ENCODE peak calls at places on chromosomes 13 and 19, in nine cellular contexts. One of them, this sample, is unnamed. For H3K4me1, the result is how much of the 10 kb centered on the place peaks cover.

GRCh38 chr13:90738881-90739280 is 608.6 kb upstream of the MIR17HG start:
- DNase-seq in esophagus squamous epithelium: no peak
- DNase-seq in lower lobe of right lung: no peak
- DNase-seq in CD8-positive, alpha-beta memory T cell: no peak
- DNase-seq in left ventricle myocardium inferior: no peak
- DNase-seq in mucosa of descending colon: no peak
- DNase-seq in tibial nerve: no peak
- DNase-seq in CD4-positive, alpha-beta memory T cell: no peak
- DNase-seq in breast epithelium: no peak
- DNase-seq in this sample: no peak

GRCh38 chr13:113150545-113151365 is 7.7 kb upstream of the PROZ start:
- DNase-seq in esophagus squamous epithelium: no peak
- DNase-seq in lower lobe of right lung: no peak
- DNase-seq in CD8-positive, alpha-beta memory T cell: no peak
- DNase-seq in left ventricle myocardium inferior: no peak
- DNase-seq in mucosa of descending colon: no peak
- DNase-seq in tibial nerve: no peak
- DNase-seq in CD4-positive, alpha-beta memory T cell: no peak
- DNase-seq in breast epithelium: no peak
- DNase-seq in this sample: no peak

GRCh38 chr19:14381689-14382474 is 638 bp downstream of the ADGRE5 start:
- DNase-seq in esophagus squamous epithelium: no peak
- DNase-seq in lower lobe of right lung: peak
- DNase-seq in CD8-positive, alpha-beta memory T cell: peak
- DNase-seq in left ventricle myocardium inferior: peak
- DNase-seq in mucosa of descending colon: peak
- DNase-seq in tibial nerve: peak
- DNase-seq in CD4-positive, alpha-beta memory T cell: peak
- DNase-seq in breast epithelium: no peak
- DNase-seq in this sample: peak

GRCh38 chr13:71712988-71713653 is 153.9 kb downstream of the DACH1 start:
- DNase-seq in esophagus squamous epithelium: no peak
- DNase-seq in lower lobe of right lung: no peak
- DNase-seq in CD8-positive, alpha-beta memory T cell: no peak
- DNase-seq in left ventricle myocardium inferior: no peak
- DNase-seq in mucosa of descending colon: peak
- DNase-seq in tibial nerve: no peak
- DNase-seq in CD4-positive, alpha-beta memory T cell: no peak
- DNase-seq in breast epithelium: no peak
- DNase-seq in this sample: no peak

GRCh38 chr19:32570081-32570785 is 10.8 kb upstream of the PDCD5 start:
- DNase-seq in esophagus squamous epithelium: no peak
- DNase-seq in lower lobe of right lung: no peak
- DNase-seq in CD8-positive, alpha-beta memory T cell: peak
- DNase-seq in left ventricle myocardium inferior: no peak
- DNase-seq in mucosa of descending colon: peak
- DNase-seq in tibial nerve: peak
- DNase-seq in CD4-positive, alpha-beta memory T cell: peak
- DNase-seq in breast epithelium: peak
- DNase-seq in this sample: peak

GRCh38 chr13:49220035-49220855 is at the start of gene MLNR:
- DNase-seq in esophagus squamous epithelium: no peak
- DNase-seq in lower lobe of right lung: peak
- DNase-seq in CD8-positive, alpha-beta memory T cell: peak
- DNase-seq in left ventricle myocardium inferior: no peak
- DNase-seq in mucosa of descending colon: no peak
- DNase-seq in tibial nerve: no peak
- DNase-seq in CD4-positive, alpha-beta memory T cell: peak
- DNase-seq in breast epithelium: no peak
- DNase-seq in this sample: peak

GRCh38 chr13:113114511-113115362 is 7.9 kb upstream of the F10 start:
- DNase-seq in esophagus squamous epithelium: no peak
- DNase-seq in lower lobe of right lung: peak
- DNase-seq in CD8-positive, alpha-beta memory T cell: no peak
- DNase-seq in left ventricle myocardium inferior: no peak
- DNase-seq in mucosa of descending colon: no peak
- DNase-seq in tibial nerve: no peak
- DNase-seq in CD4-positive, alpha-beta memory T cell: no peak
- DNase-seq in breast epithelium: peak
- DNase-seq in this sample: no peak

GRCh38 chr19:29666634-29667389 is 1.6 kb downstream of the PLEKHF1 start:
- DNase-seq in esophagus squamous epithelium: no peak
- DNase-seq in lower lobe of right lung: peak
- DNase-seq in CD8-positive, alpha-beta memory T cell: no peak
- DNase-seq in left ventricle myocardium inferior: peak
- DNase-seq in mucosa of descending colon: peak
- DNase-seq in tibial nerve: peak
- DNase-seq in CD4-positive, alpha-beta memory T cell: no peak
- DNase-seq in breast epithelium: peak
- DNase-seq in this sample: no peak

GRCh38 chr13:26335158-26335557 is 81.2 kb downstream of the CDK8 start:
- DNase-seq in esophagus squamous epithelium: no peak
- DNase-seq in lower lobe of right lung: no peak
- DNase-seq in CD8-positive, alpha-beta memory T cell: no peak
- DNase-seq in left ventricle myocardium inferior: no peak
- DNase-seq in mucosa of descending colon: no peak
- DNase-seq in tibial nerve: no peak
- DNase-seq in CD4-positive, alpha-beta memory T cell: no peak
- DNase-seq in breast epithelium: no peak
- DNase-seq in this sample: no peak

GRCh38 chr13:33426131-33426530 is 140.6 kb upstream of the STARD13 start:
- DNase-seq in esophagus squamous epithelium: no peak
- DNase-seq in lower lobe of right lung: no peak
- DNase-seq in CD8-positive, alpha-beta memory T cell: no peak
- DNase-seq in left ventricle myocardium inferior: no peak
- DNase-seq in mucosa of descending colon: no peak
- DNase-seq in tibial nerve: no peak
- DNase-seq in CD4-positive, alpha-beta memory T cell: no peak
- DNase-seq in breast epithelium: no peak
- DNase-seq in this sample: no peak

GRCh38 chr19:56476671-56477428 is at the start of gene ZNF667:
- DNase-seq in esophagus squamous epithelium: no peak
- DNase-seq in lower lobe of right lung: no peak
- DNase-seq in CD8-positive, alpha-beta memory T cell: peak
- DNase-seq in left ventricle myocardium inferior: peak
- DNase-seq in mucosa of descending colon: peak
- DNase-seq in tibial nerve: no peak
- DNase-seq in CD4-positive, alpha-beta memory T cell: peak
- DNase-seq in breast epithelium: no peak
- DNase-seq in this sample: no peak

GRCh38 chr13:69324109-69324886 is 783.3 kb upstream of the ATXN8OS start:
- DNase-seq in esophagus squamous epithelium: no peak
- DNase-seq in lower lobe of right lung: no peak
- DNase-seq in CD8-positive, alpha-beta memory T cell: no peak
- DNase-seq in left ventricle myocardium inferior: no peak
- DNase-seq in mucosa of descending colon: no peak
- DNase-seq in tibial nerve: no peak
- DNase-seq in CD4-positive, alpha-beta memory T cell: no peak
- DNase-seq in breast epithelium: no peak
- DNase-seq in this sample: no peak

GRCh38 chr13:66087149-66087780 is 1142.9 kb downstream of the PCDH9 start:
- DNase-seq in esophagus squamous epithelium: no peak
- DNase-seq in lower lobe of right lung: no peak
- DNase-seq in CD8-positive, alpha-beta memory T cell: no peak
- DNase-seq in left ventricle myocardium inferior: no peak
- DNase-seq in mucosa of descending colon: no peak
- DNase-seq in tibial nerve: no peak
- DNase-seq in CD4-positive, alpha-beta memory T cell: no peak
- DNase-seq in breast epithelium: no peak
- DNase-seq in this sample: no peak

GRCh38 chr13:28796938-28797257 is 23.2 kb upstream of the MTUS2 start:
- DNase-seq in esophagus squamous epithelium: no peak
- DNase-seq in lower lobe of right lung: no peak
- DNase-seq in CD8-positive, alpha-beta memory T cell: no peak
- DNase-seq in left ventricle myocardium inferior: no peak
- DNase-seq in mucosa of descending colon: no peak
- DNase-seq in tibial nerve: no peak
- DNase-seq in CD4-positive, alpha-beta memory T cell: no peak
- DNase-seq in breast epithelium: no peak
- DNase-seq in this sample: no peak

GRCh38 chr13:50030315-50030714 is 15.1 kb downstream of the KCNRG start:
- DNase-seq in esophagus squamous epithelium: no peak
- DNase-seq in lower lobe of right lung: no peak
- DNase-seq in CD8-positive, alpha-beta memory T cell: no peak
- DNase-seq in left ventricle myocardium inferior: no peak
- DNase-seq in mucosa of descending colon: no peak
- DNase-seq in tibial nerve: no peak
- DNase-seq in CD4-positive, alpha-beta memory T cell: no peak
- DNase-seq in breast epithelium: no peak
- DNase-seq in this sample: no peak

GRCh38 chr13:46655727-46656180 is 102.8 kb downstream of the LRCH1 start:
- DNase-seq in esophagus squamous epithelium: no peak
- DNase-seq in lower lobe of right lung: no peak
- DNase-seq in CD8-positive, alpha-beta memory T cell: no peak
- DNase-seq in left ventricle myocardium inferior: no peak
- DNase-seq in mucosa of descending colon: no peak
- DNase-seq in tibial nerve: no peak
- DNase-seq in CD4-positive, alpha-beta memory T cell: no peak
- DNase-seq in breast epithelium: no peak
- DNase-seq in this sample: no peak
- H3K4me1 ChIP-seq in esophagus squamous epithelium: under half
- H3K4me1 ChIP-seq in lower lobe of right lung: under half
- H3K4me1 ChIP-seq in CD8-positive, alpha-beta memory T cell: under half
- H3K4me1 ChIP-seq in left ventricle myocardium inferior: half or more
- H3K4me1 ChIP-seq in mucosa of descending colon: under half
- H3K4me1 ChIP-seq in tibial nerve: under half
- H3K4me1 ChIP-seq in CD4-positive, alpha-beta memory T cell: under half
- H3K4me1 ChIP-seq in breast epithelium: under half
- H3K4me1 ChIP-seq in this sample: under half

DNA sequence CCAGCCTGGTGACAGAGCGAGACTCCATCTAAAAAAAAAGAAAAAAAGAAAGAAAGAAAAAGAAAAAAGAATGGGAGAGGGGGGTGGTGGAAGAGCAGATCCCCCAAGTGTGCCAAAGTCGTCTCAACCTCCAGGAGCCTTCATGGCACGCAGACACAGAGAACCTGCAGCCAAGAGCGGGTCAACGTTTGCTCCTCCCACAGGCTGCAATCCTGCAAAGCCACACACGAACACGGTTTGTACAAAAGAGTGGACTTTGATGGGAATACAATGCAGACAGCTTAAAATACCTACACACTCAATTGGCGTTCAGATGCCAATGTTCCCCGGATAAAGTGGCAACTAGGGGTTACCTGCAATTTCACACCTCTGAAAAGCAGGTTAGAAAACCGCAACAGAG is 29.4 kb downstream of the ANKRD10 start:
- DNase-seq in esophagus squamous epithelium: no peak
- DNase-seq in lower lobe of right lung: no peak
- DNase-seq in CD8-positive, alpha-beta memory T cell: no peak
- DNase-seq in left ventricle myocardium inferior: no peak
- DNase-seq in mucosa of descending colon: no peak
- DNase-seq in tibial nerve: no peak
- DNase-seq in CD4-positive, alpha-beta memory T cell: no peak
- DNase-seq in breast epithelium: no peak
- DNase-seq in this sample: no peak
- H3K4me1 ChIP-seq in esophagus squamous epithelium: under half
- H3K4me1 ChIP-seq in lower lobe of right lung: under half
- H3K4me1 ChIP-seq in CD8-positive, alpha-beta memory T cell: under half
- H3K4me1 ChIP-seq in left ventricle myocardium inferior: under half
- H3K4me1 ChIP-seq in mucosa of descending colon: under half
- H3K4me1 ChIP-seq in tibial nerve: under half
- H3K4me1 ChIP-seq in CD4-positive, alpha-beta memory T cell: under half
- H3K4me1 ChIP-seq in breast epithelium: under half
- H3K4me1 ChIP-seq in this sample: under half

GRCh38 chr19:45349430-45349941 is 8.9 kb downstream of the KLC3 start:
- DNase-seq in esophagus squamous epithelium: no peak
- DNase-seq in lower lobe of right lung: no peak
- DNase-seq in CD8-positive, alpha-beta memory T cell: no peak
- DNase-seq in left ventricle myocardium inferior: no peak
- DNase-seq in mucosa of descending colon: no peak
- DNase-seq in tibial nerve: no peak
- DNase-seq in CD4-positive, alpha-beta memory T cell: no peak
- DNase-seq in breast epithelium: no peak
- DNase-seq in this sample: no peak
- H3K4me1 ChIP-seq in esophagus squamous epithelium: under half
- H3K4me1 ChIP-seq in lower lobe of right lung: under half
- H3K4me1 ChIP-seq in CD8-positive, alpha-beta memory T cell: under half
- H3K4me1 ChIP-seq in left ventricle myocardium inferior: under half
- H3K4me1 ChIP-seq in mucosa of descending colon: under half
- H3K4me1 ChIP-seq in tibial nerve: under half
- H3K4me1 ChIP-seq in CD4-positive, alpha-beta memory T cell: under half
- H3K4me1 ChIP-seq in breast epithelium: under half
- H3K4me1 ChIP-seq in this sample: half or more

GRCh38 chr19:6529937-6530384 is 865 bp upstream of the TNFSF9 start:
- DNase-seq in esophagus squamous epithelium: no peak
- DNase-seq in lower lobe of right lung: no peak
- DNase-seq in CD8-positive, alpha-beta memory T cell: no peak
- DNase-seq in left ventricle myocardium inferior: no peak
- DNase-seq in mucosa of descending colon: no peak
- DNase-seq in tibial nerve: no peak
- DNase-seq in CD4-positive, alpha-beta memory T cell: no peak
- DNase-seq in breast epithelium: no peak
- DNase-seq in this sample: no peak
- H3K4me1 ChIP-seq in esophagus squamous epithelium: under half
- H3K4me1 ChIP-seq in lower lobe of right lung: under half
- H3K4me1 ChIP-seq in CD8-positive, alpha-beta memory T cell: under half
- H3K4me1 ChIP-seq in left ventricle myocardium inferior: under half
- H3K4me1 ChIP-seq in mucosa of descending colon: under half
- H3K4me1 ChIP-seq in tibial nerve: under half
- H3K4me1 ChIP-seq in CD4-positive, alpha-beta memory T cell: under half
- H3K4me1 ChIP-seq in breast epithelium: under half
- H3K4me1 ChIP-seq in this sample: under half

DNA sequence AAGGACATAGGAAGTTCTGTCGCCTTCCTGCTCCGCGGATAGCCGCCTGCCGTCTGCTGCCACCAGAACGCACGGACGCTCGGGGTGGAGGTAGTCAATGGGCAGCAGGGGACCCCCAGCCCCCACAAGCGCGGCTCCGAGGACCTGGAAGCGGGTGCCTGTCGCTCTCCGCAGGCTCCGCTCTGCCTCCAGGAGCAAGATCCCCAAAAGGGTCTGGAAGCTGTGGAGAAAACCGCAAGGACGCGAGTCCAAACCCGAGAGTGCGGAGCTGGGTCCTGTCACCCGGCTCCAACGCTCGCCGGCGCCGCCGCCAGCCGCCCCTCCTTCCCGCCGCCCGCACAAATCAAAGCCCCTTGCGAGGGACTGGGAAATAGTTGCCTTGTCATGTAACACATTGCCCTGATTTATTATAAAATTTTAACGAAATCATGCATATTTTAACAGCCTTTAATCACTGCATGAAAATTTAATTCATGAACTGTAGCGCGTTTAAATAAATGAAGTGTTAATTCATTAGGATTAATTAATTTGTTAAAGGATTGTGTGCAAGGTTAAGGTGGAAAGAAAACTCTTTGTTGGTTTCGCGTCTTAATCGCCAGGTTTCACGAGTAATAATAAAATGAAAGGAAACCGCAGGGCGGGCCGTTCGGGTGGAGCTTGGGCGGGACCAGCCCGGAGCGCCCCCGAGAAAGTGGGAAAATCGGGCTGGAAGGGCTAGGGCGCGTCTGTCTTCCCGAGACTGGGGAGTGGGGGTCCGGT is 5.5 kb upstream of the POU4F1 start:
- DNase-seq in esophagus squamous epithelium: no peak
- DNase-seq in lower lobe of right lung: no peak
- DNase-seq in CD8-positive, alpha-beta memory T cell: no peak
- DNase-seq in left ventricle myocardium inferior: no peak
- DNase-seq in mucosa of descending colon: peak
- DNase-seq in tibial nerve: no peak
- DNase-seq in CD4-positive, alpha-beta memory T cell: no peak
- DNase-seq in breast epithelium: no peak
- DNase-seq in this sample: no peak
- H3K4me1 ChIP-seq in esophagus squamous epithelium: under half
- H3K4me1 ChIP-seq in lower lobe of right lung: under half
- H3K4me1 ChIP-seq in CD8-positive, alpha-beta memory T cell: under half
- H3K4me1 ChIP-seq in left ventricle myocardium inferior: under half
- H3K4me1 ChIP-seq in mucosa of descending colon: under half
- H3K4me1 ChIP-seq in tibial nerve: under half
- H3K4me1 ChIP-seq in CD4-positive, alpha-beta memory T cell: under half
- H3K4me1 ChIP-seq in breast epithelium: under half
- H3K4me1 ChIP-seq in this sample: under half

GRCh38 chr19:10767726-10768125 is 49.8 kb downstream of the DNM2 start:
- DNase-seq in esophagus squamous epithelium: no peak
- DNase-seq in lower lobe of right lung: no peak
- DNase-seq in CD8-positive, alpha-beta memory T cell: no peak
- DNase-seq in left ventricle myocardium inferior: no peak
- DNase-seq in mucosa of descending colon: no peak
- DNase-seq in tibial nerve: no peak
- DNase-seq in CD4-positive, alpha-beta memory T cell: no peak
- DNase-seq in breast epithelium: no peak
- DNase-seq in this sample: no peak
- H3K4me1 ChIP-seq in esophagus squamous epithelium: under half
- H3K4me1 ChIP-seq in lower lobe of right lung: half or more
- H3K4me1 ChIP-seq in CD8-positive, alpha-beta memory T cell: under half
- H3K4me1 ChIP-seq in left ventricle myocardium inferior: half or more
- H3K4me1 ChIP-seq in mucosa of descending colon: under half
- H3K4me1 ChIP-seq in tibial nerve: under half
- H3K4me1 ChIP-seq in CD4-positive, alpha-beta memory T cell: half or more
- H3K4me1 ChIP-seq in breast epithelium: under half
- H3K4me1 ChIP-seq in this sample: under half